ENCODE peak calls at places on chromosome 1, in seven cellular contexts. G is tibial nerve, S is body of pancreas, P is upper lobe of left lung, H is prostate gland, I is heart left ventricle, T is endothelial cell of umbilical vein. C is an unnamed sample.

GRCh38 chr1:209733409-209734192 is 22.3 kb upstream of the TRAF3IP3 start:
- DNase-seq in I (no peak), P (no peak), S (no peak), H (no peak), T (no peak), G (peak; percentile 44), C (no peak)

GRCh38 chr1:84344286-84344685 is 42.8 kb downstream of the SAMD13 start:
- DNase-seq in G (no peak), I (no peak), P (no peak), H (no peak), S (no peak), T (no peak), C (no peak)

GRCh38 chr1:224894915-224895314 is 34.6 kb upstream of the DNAH14 start:
- DNase-seq in H (no peak), S (no peak), G (no peak), T (no peak), P (no peak), I (no peak), C (no peak)

GRCh38 chr1:58392083-58392482 is 154.4 kb downstream of the OMA1 start:
- DNase-seq in P (no peak), G (no peak), I (no peak), S (no peak), H (no peak), T (no peak), C (no peak)

GRCh38 chr1:17588048-17588781 is 48.7 kb downstream of the ARHGEF10L start:
- DNase-seq in I (peak; percentile 76), H (peak; percentile 26), G (no peak), S (peak; percentile 93), T (no peak), P (no peak), C (peak; percentile 96)

GRCh38 chr1:232568906-232569305 is 61.0 kb downstream of the SIPA1L2 start:
- DNase-seq in I (no peak), T (no peak), G (no peak), P (no peak), H (no peak), S (no peak), C (no peak)

GRCh38 chr1:209202826-209203439 is 380.6 kb upstream of the CAMK1G start:
- DNase-seq in H (peak; percentile 18), P (no peak), T (peak; percentile 37), S (no peak), I (no peak), G (no peak), C (peak; percentile 38)

GRCh38 chr1:211182746-211183145 is 48.8 kb upstream of the KCNH1 start:
- DNase-seq in S (no peak), P (no peak), T (no peak), H (no peak), I (no peak), G (no peak), C (no peak)

GRCh38 chr1:208183977-208184901 is 59.9 kb downstream of the PLXNA2 start:
- DNase-seq in H (peak; percentile 37), S (no peak), T (no peak), P (no peak), I (no peak), G (peak; percentile 45), C (peak; percentile 74)

GRCh38 chr1:239386453-239387303 is at the start of gene CHRM3:
- DNase-seq in S (peak; percentile 95), H (peak; percentile 66), G (no peak), P (peak; percentile 83), T (no peak), I (peak; percentile 22), C (peak; percentile 51)

GRCh38 chr1:33332357-33332789 is 11.5 kb upstream of the A3GALT2 start:
- DNase-seq in H (no peak), G (no peak), S (no peak), P (no peak), T (no peak), I (no peak), C (peak; percentile 57)

GRCh38 chr1:83813571-83813970 is 185.4 kb downstream of the TTLL7 start:
- DNase-seq in I (no peak), G (no peak), P (no peak), H (no peak), T (no peak), S (no peak), C (no peak)

GRCh38 chr1:7521803-7522202 is 249.3 kb upstream of the VAMP3 start:
- DNase-seq in T (no peak), P (no peak), G (no peak), S (no peak), I (peak; percentile 46), H (no peak), C (no peak)

GRCh38 chr1:212281589-212281988 is 3.6 kb upstream of the PPP2R5A start:
- DNase-seq in P (no peak), H (no peak), S (no peak), G (no peak), I (no peak), T (no peak), C (no peak)

GRCh38 chr1:32695098-32695904 is 7.3 kb downstream of the SYNC start:
- DNase-seq in H (no peak), P (no peak), S (peak; percentile 70), I (peak; percentile 63), T (peak; percentile 62), G (peak; percentile 73), C (peak; percentile 66)

GRCh38 chr1:29332204-29332603 is 95.9 kb downstream of the PTPRU start:
- DNase-seq in I (no peak), H (no peak), T (peak; percentile 22), P (no peak), G (peak; percentile 34), S (peak; percentile 70), C (no peak)

GRCh38 chr1:35448344-35448801 is 108.8 kb downstream of the KIAA0319L start:
- DNase-seq in G (peak; percentile 48), H (peak; percentile 10), I (no peak), S (peak; percentile 67), T (peak; percentile 54), P (no peak), C (peak; percentile 61)

GRCh38 chr1:26190373-26190987 is at the start of gene CATSPER4:
- DNase-seq in S (peak; percentile 33), T (no peak), H (no peak), I (no peak), G (no peak), P (no peak), C (peak; percentile 64)

GRCh38 chr1:37153116-37153515 is 118.8 kb upstream of the GRIK3 start:
- DNase-seq in P (no peak), S (no peak), H (no peak), G (no peak), T (no peak), I (no peak), C (no peak)

GRCh38 chr1:77945345-77945744 is 33.5 kb downstream of the FUBP1 start:
- DNase-seq in H (no peak), G (no peak), P (no peak), I (no peak), S (no peak), T (no peak), C (no peak)

GRCh38 chr1:77942400-77943140 is 36.3 kb downstream of the FUBP1 start:
- DNase-seq in P (no peak), S (no peak), G (no peak), T (no peak), I (no peak), H (no peak), C (no peak)

GRCh38 chr1:77938656-77939055 is 40.2 kb downstream of the FUBP1 start:
- DNase-seq in S (no peak), T (no peak), G (no peak), I (no peak), H (no peak), P (no peak), C (no peak)

GRCh38 chr1:77940921-77941570 is 37.8 kb downstream of the FUBP1 start:
- DNase-seq in I (no peak), P (no peak), T (no peak), G (no peak), H (no peak), S (no peak), C (no peak)
- TF ChIP-seq POLR2A in I (no peak), P (no peak), T (peak; percentile 27), G (no peak), H (no peak), S (no peak), C (no peak)

GRCh38 chr1:55222152-55222551 is 7.0 kb upstream of the USP24 start:
- DNase-seq in P (peak; percentile 24), H (no peak), S (no peak), G (no peak), T (no peak), I (no peak), C (no peak)

GRCh38 chr1:55224729-55225128 is 9.6 kb upstream of the USP24 start:
- DNase-seq in S (no peak), G (no peak), H (no peak), I (no peak), T (no peak), P (no peak), C (no peak)

GRCh38 chr1:55230654-55231053 is 15.5 kb upstream of the USP24 start:
- DNase-seq in P (no peak), T (no peak), I (no peak), H (no peak), G (no peak), S (no peak), C (no peak)

DNA sequence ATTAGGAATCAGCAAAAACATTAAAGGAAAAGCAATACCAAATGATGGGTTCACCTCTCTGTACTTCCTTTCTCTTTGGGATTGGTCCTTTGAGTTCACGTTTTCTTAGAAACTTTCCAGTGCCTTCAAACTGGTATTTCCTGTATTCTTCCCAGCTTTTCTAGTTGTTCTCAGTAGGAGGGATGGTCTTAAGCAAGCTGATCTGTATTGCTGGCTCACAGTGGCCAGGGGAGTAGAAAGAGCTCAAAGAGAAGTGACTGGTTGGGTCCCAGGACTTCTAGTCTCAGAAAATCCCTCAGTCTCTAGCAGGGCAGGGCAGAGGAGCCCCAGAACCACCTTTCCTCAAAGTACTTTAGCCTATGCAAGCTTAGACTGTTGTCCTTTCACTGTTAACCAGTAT is 10.1 kb upstream of the USP24 start:
- DNase-seq in G (no peak), T (no peak), I (no peak), P (no peak), S (no peak), H (no peak), C (no peak)
- TF ChIP-seq CTCF in G (no peak), T (no peak), I (no peak), P (no peak), S (no peak), H (no peak), C (no peak)

DNA sequence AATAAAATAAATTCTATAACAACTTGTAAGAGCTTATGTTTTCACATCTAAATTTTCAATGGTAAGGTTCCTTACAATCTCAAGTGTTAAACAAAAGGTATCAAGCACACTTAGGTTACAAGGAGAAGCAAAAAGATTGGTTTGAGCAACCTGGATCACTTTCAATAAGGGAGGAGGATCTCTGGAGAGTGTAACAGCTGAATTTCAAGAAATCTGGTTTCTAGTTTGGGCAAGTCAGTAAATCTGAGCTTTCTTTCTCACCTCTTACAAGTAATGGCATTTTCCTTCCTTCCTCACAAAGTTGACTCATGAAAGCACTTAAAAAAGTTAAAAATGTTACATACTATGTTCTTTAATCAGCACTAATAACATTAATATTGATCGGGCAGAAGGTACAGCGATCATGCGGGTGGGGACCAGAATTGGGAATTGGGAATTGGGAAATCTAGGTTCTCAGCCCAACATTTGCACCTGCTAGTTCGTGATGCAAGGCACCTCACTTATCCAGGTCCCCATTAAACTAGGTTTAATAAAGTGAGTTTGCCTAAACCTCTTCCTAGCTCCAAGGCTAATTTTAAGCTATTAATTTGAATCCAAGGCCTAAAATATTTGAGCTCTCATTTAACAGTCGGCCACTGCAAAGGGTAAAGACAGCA is 3.1 kb downstream of the NUCKS1 start:
- DNase-seq in G (no peak), T (peak; percentile 38), S (no peak), I (no peak), P (no peak), H (no peak), C (no peak)
- H3K27ac ChIP-seq in G (no peak overlapping the region), T (no peak overlapping the region), S (no peak overlapping the region), I (no peak overlapping the region), P (no peak overlapping the region), H (no peak overlapping the region), C (peak overlapping the region; percentile 31)

GRCh38 chr1:109396513-109396839 is 1.2 kb downstream of the SORT1 start:
- DNase-seq in G (no peak), H (no peak), S (no peak), P (no peak), I (no peak), T (no peak), C (no peak)
- TF ChIP-seq POLR2A in G (peak; percentile 11), H (no peak), S (no peak), P (no peak), I (no peak), T (no peak), C (no peak)

C was measured in thyroid gland.